ENCODE peak calls at places on chromosomes 6 and 20, in nine cellular contexts. B is AG04450, G is tibial nerve, S is upper lobe of right lung, E is adrenal gland, I is K562, Q is GM23338, O is lower lobe of right lung, C is neuronal stem cell. V is an unnamed sample.

GRCh38 chr20:37165031-37165430 is 14.1 kb upstream of the RPN2 start:
- DNase-seq in B (no peak), G (no peak), S (no peak), O (no peak), C (no peak), I (no peak), Q (no peak), E (no peak), V (no peak)

GRCh38 chr6:108862479-108863191 is 14.4 kb downstream of the ARMC2 start:
- DNase-seq in B (no peak), E (peak), C (no peak), O (peak), I (no peak), S (peak), G (no peak), Q (no peak), V (no peak)

GRCh38 chr6:101830501-101831031 is 437.1 kb downstream of the GRIK2 start:
- DNase-seq in B (no peak), E (no peak), Q (no peak), I (no peak), O (no peak), C (no peak), S (no peak), G (no peak), V (no peak)

GRCh38 chr20:63327229-63327745 is 33.9 kb downstream of the CHRNA4 start:
- DNase-seq in G (no peak), E (no peak), Q (no peak), O (no peak), I (no peak), B (no peak), C (no peak), S (no peak), V (no peak)

GRCh38 chr6:130313206-130313605 is 52.6 kb upstream of the TMEM200A start:
- DNase-seq in S (no peak), E (no peak), C (no peak), G (no peak), B (no peak), Q (peak), O (no peak), I (no peak), V (no peak)

GRCh38 chr20:59765599-59766177 is 161.3 kb downstream of the PHACTR3 start:
- DNase-seq in Q (peak), S (no peak), C (peak), B (no peak), E (no peak), G (no peak), I (peak), O (no peak), V (no peak)

GRCh38 chr6:42813906-42814444 is 32.1 kb downstream of the BICRAL start:
- DNase-seq in O (no peak), G (no peak), Q (no peak), E (no peak), S (no peak), C (no peak), B (no peak), I (no peak), V (no peak)

GRCh38 chr20:32792316-32792715 is 27.4 kb upstream of the MAPRE1 start:
- DNase-seq in G (no peak), I (peak), S (no peak), C (peak), E (no peak), B (no peak), O (no peak), Q (peak), V (peak)

GRCh38 chr6:88614306-88614877 is 349.0 kb downstream of the RNGTT start:
- DNase-seq in O (no peak), B (no peak), E (no peak), S (no peak), G (no peak), Q (no peak), C (no peak), I (no peak), V (no peak)

GRCh38 chr6:161439093-161439492 is 165.2 kb upstream of the AGPAT4 start:
- DNase-seq in C (no peak), I (peak), O (no peak), Q (no peak), G (peak), E (peak), B (peak), S (no peak), V (peak)

GRCh38 chr6:26240157-26240980 is 124.6 kb upstream of the BTN3A2 start:
- DNase-seq in C (no peak), S (no peak), E (peak), Q (peak), I (no peak), O (peak), G (no peak), B (no peak), V (no peak)

GRCh38 chr6:7129784-7130569 is 22.2 kb downstream of the RREB1 start:
- DNase-seq in G (no peak), C (no peak), I (no peak), O (peak), B (no peak), Q (no peak), S (peak), E (peak), V (no peak)

GRCh38 chr6:9523462-9523861 is 891.4 kb downstream of the TFAP2A start:
- DNase-seq in B (peak), S (no peak), G (no peak), I (no peak), Q (no peak), C (no peak), E (no peak), O (no peak), V (no peak)

GRCh38 chr6:86456786-86457185 is 480.5 kb upstream of the HTR1E start:
- DNase-seq in S (no peak), Q (no peak), E (no peak), G (no peak), O (no peak), I (no peak), B (no peak), C (no peak), V (no peak)

GRCh38 chr6:56657364-56657763 is 14.7 kb upstream of the DST start:
- DNase-seq in Q (no peak), C (no peak), I (no peak), E (no peak), O (no peak), G (no peak), B (no peak), S (no peak), V (no peak)

GRCh38 chr20:48897298-48898044 is 24.0 kb upstream of the ARFGEF2 start:
- DNase-seq in S (no peak), I (no peak), C (no peak), O (no peak), E (no peak), B (peak), G (no peak), Q (no peak), V (no peak)

GRCh38 chr6:45353654-45354053 is 24.1 kb downstream of the SUPT3H start:
- DNase-seq in C (no peak), S (no peak), G (no peak), O (no peak), I (no peak), B (no peak), E (no peak), Q (no peak), V (no peak)

GRCh38 chr6:41966961-41967311 is 25.3 kb upstream of the CCND3 start:
- DNase-seq in I (peak), Q (peak), C (peak), S (no peak), E (peak), G (no peak), O (no peak), B (peak), V (no peak)

GRCh38 chr6:128158496-128158895 is 257.6 kb upstream of the THEMIS start:
- DNase-seq in E (no peak), I (no peak), Q (no peak), C (no peak), O (no peak), G (no peak), B (no peak), S (no peak), V (no peak)

GRCh38 chr6:45310118-45310788 is 17.9 kb upstream of the RUNX2 start:
- DNase-seq in B (no peak), E (no peak), C (no peak), G (no peak), S (no peak), O (no peak), Q (peak), I (no peak), V (no peak)

GRCh38 chr6:36386495-36387439 is 702 bp downstream of the ETV7 start:
- DNase-seq in O (peak), I (no peak), B (peak), C (no peak), S (peak), G (no peak), Q (peak), E (peak), V (no peak)

GRCh38 chr6:20716865-20717264 is 182.6 kb downstream of the CDKAL1 start:
- DNase-seq in E (no peak), B (no peak), C (no peak), G (no peak), Q (no peak), O (no peak), I (no peak), S (no peak), V (no peak)

GRCh38 chr6:149453597-149454340 is 31.0 kb downstream of the ZC3H12D start:
- DNase-seq in G (no peak), B (no peak), S (no peak), I (no peak), E (no peak), Q (no peak), O (no peak), C (no peak), V (no peak)

GRCh38 chr6:33983721-33984465 is 162.0 kb downstream of the GRM4 start:
- DNase-seq in C (no peak), G (no peak), E (no peak), Q (no peak), S (peak), I (no peak), O (no peak), B (no peak), V (no peak)

GRCh38 chr6:41736207-41736710 is 851 bp upstream of the TFEB start:
- DNase-seq in O (peak), Q (peak), E (no peak), G (no peak), B (no peak), I (peak), S (no peak), C (no peak), V (no peak)

GRCh38 chr6:35248300-35248699 is 11.2 kb upstream of the ZNF76 start:
- DNase-seq in Q (no peak), S (no peak), E (no peak), G (no peak), O (no peak), C (no peak), B (no peak), I (no peak), V (no peak)
- H3K27ac ChIP-seq in Q (no peak), S (no peak), E (no peak), G (no peak), O (no peak), C (no peak), B (no peak), I (peak), V (no peak)

GRCh38 chr6:134375199-134375598 is 57.3 kb upstream of the SGK1 start:
- DNase-seq in S (no peak), C (no peak), O (no peak), B (no peak), E (no peak), G (no peak), Q (no peak), I (no peak), V (no peak)

GRCh38 chr6:134379599-134379998 is 61.7 kb upstream of the SGK1 start:
- DNase-seq in Q (no peak), C (no peak), O (no peak), E (no peak), G (no peak), I (no peak), S (no peak), B (no peak), V (no peak)

GRCh38 chr6:134376785-134377184 is 58.9 kb upstream of the SGK1 start:
- DNase-seq in O (no peak), C (no peak), E (no peak), Q (no peak), I (no peak), S (no peak), B (no peak), G (no peak), V (no peak)

GRCh38 chr6:134381926-134382325 is 64.0 kb upstream of the SGK1 start:
- DNase-seq in G (no peak), O (no peak), C (no peak), I (no peak), Q (no peak), B (no peak), S (no peak), E (no peak), V (no peak)

GRCh38 chr6:134379086-134379485 is 61.2 kb upstream of the SGK1 start:
- DNase-seq in C (no peak), S (no peak), E (no peak), B (no peak), O (peak), G (no peak), I (no peak), Q (peak), V (no peak)
- H3K27ac ChIP-seq in C (no peak), S (peak), E (peak), B (no peak), O (no peak), G (no peak), I (no peak), Q (peak), V (no peak)

GRCh38 chr6:53529324-53530036 is 15.4 kb downstream of the GCLC start:
- DNase-seq in I (no peak), G (no peak), O (no peak), B (no peak), E (no peak), S (no peak), C (no peak), Q (peak), V (no peak)
- H3K27ac ChIP-seq in I (no peak), G (no peak), O (no peak), B (no peak), E (no peak), S (no peak), C (no peak), Q (peak), V (no peak)

GRCh38 chr6:137949686-137950390 is 82.8 kb downstream of the TNFAIP3 start:
- DNase-seq in G (no peak), Q (no peak), O (no peak), B (no peak), C (no peak), I (no peak), E (no peak), S (no peak), V (no peak)
- H3K27ac ChIP-seq in G (no peak), Q (no peak), O (no peak), B (no peak), C (no peak), I (no peak), E (no peak), S (no peak), V (no peak)

GRCh38 chr20:46712056-46712636 is 2.7 kb downstream of the SLC2A10 start:
- DNase-seq in B (no peak), G (no peak), E (no peak), C (no peak), O (no peak), I (no peak), Q (no peak), S (no peak), V (no peak)

GRCh38 chr20:46708172-46708860 is 1.1 kb upstream of the SLC2A10 start:
- DNase-seq in G (no peak), C (no peak), O (no peak), Q (peak), I (no peak), E (no peak), S (no peak), B (no peak), V (no peak)

GRCh38 chr20:46709055-46709458 is 392 bp upstream of the SLC2A10 start:
- DNase-seq in Q (peak), I (no peak), C (no peak), S (no peak), B (no peak), O (no peak), E (no peak), G (no peak), V (no peak)

GRCh38 chr20:46709459-46710148 is at the start of gene SLC2A10:
- DNase-seq in E (peak), S (peak), C (peak), I (peak), G (peak), B (no peak), O (peak), Q (peak), V (peak)

DNA sequence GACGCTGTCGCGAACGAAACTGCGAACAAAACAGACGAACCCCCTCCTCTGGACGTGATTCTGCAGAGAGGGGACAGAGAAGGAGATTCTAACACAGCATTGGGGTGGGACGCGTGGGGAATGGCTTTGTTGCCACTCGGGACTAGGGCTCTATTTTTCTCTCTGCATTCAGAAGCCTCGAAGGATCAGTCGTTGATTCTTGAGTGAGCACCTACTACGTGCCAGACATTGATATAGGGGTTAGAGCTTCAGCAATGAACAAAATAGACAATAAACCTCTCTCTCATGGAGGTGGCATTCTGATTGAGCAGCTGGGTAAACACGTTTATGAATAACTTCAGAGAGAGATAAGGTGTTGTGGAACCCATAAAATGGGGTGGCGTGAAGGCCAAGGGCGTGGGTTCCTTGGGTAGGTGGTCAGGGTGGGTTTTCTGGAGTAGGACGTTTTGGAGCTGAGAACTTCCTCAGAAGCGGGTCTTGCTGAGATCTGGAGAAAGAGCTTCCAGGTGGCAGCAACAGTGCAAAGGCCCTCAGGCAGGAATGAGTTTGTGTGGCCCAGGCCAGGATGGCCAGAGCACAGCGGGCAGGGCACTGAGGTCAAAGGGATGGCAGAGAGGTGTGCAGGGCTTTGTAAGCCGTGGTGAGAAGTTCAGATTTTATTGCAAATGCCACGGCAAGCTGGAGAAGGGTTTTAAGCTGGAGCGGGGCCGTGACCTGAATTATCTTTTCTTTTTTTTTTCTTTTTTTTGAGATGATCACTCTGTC is 882 bp downstream of the SLC2A10 start:
- DNase-seq in S (no peak), I (no peak), E (no peak), Q (no peak), O (no peak), C (no peak), B (no peak), G (no peak), V (no peak)
- H3K27ac ChIP-seq in S (peak), I (no peak), E (peak), Q (no peak), O (peak), C (peak), B (peak), G (peak), V (peak)

GRCh38 chr6:35059606-35060355 is 81.4 kb downstream of the TCP11 start:
- DNase-seq in G (no peak), E (no peak), B (no peak), C (no peak), O (no peak), I (no peak), S (no peak), Q (peak), V (no peak)
- H3K27ac ChIP-seq in G (no peak), E (no peak), B (no peak), C (no peak), O (no peak), I (no peak), S (no peak), Q (no peak), V (no peak)

DNA sequence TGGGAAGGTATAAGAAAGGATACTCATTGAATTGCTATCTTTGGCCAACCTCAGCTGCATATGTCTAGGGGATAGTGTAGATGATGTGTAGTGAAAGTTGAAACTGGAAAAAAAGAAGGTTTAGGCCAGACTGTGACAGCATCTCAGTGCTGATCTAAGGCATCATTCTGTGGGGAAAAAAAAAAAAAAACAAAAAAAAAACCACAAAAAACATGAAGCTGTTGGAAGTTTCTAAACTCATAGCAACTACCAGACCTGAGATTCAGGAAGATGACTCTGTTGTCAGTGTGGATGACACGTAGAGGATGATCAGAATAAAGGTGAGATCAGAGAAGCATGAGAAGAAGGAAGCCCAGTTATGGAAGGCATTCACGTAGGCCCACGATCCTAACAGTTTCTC is 100.8 kb upstream of the CNKSR3 start:
- DNase-seq in B (no peak), G (no peak), S (no peak), E (no peak), C (no peak), Q (no peak), I (no peak), O (no peak), V (no peak)
- H3K27ac ChIP-seq in B (no peak), G (no peak), S (no peak), E (no peak), C (no peak), Q (no peak), I (no peak), O (no peak), V (no peak)

GRCh38 chr20:33857722-33858563 is 46.8 kb downstream of the CHMP4B start:
- DNase-seq in S (no peak), E (no peak), G (no peak), O (no peak), C (no peak), B (no peak), Q (no peak), I (no peak), V (no peak)
- H3K27ac ChIP-seq in S (no peak), E (no peak), G (peak), O (no peak), C (no peak), B (no peak), Q (no peak), I (no peak), V (no peak)

GRCh38 chr6:16400248-16400760 is 161.9 kb downstream of the GMPR start:
- DNase-seq in O (no peak), G (no peak), C (no peak), I (no peak), S (no peak), B (no peak), Q (no peak), E (no peak), V (no peak)

GRCh38 chr6:16397623-16398022 is 159.2 kb downstream of the GMPR start:
- DNase-seq in O (no peak), C (no peak), Q (no peak), S (no peak), B (no peak), E (no peak), G (no peak), I (no peak), V (no peak)

GRCh38 chr6:16399198-16399597 is 160.8 kb downstream of the GMPR start:
- DNase-seq in Q (no peak), B (no peak), S (no peak), I (no peak), C (no peak), E (no peak), G (no peak), O (no peak), V (no peak)

GRCh38 chr6:16396497-16397319 is 158.3 kb downstream of the GMPR start:
- DNase-seq in S (no peak), E (no peak), C (no peak), Q (no peak), G (no peak), I (no peak), B (no peak), O (no peak), V (no peak)

GRCh38 chr6:16398587-16398986 is 160.2 kb downstream of the GMPR start:
- DNase-seq in Q (no peak), S (no peak), B (peak), I (no peak), G (no peak), E (no peak), C (no peak), O (no peak), V (no peak)
- H3K27ac ChIP-seq in Q (no peak), S (no peak), B (peak), I (no peak), G (no peak), E (no peak), C (no peak), O (no peak), V (no peak)